ENCODE peak calls at places on chromosomes 1 and 21, in seven cellular contexts. W is stomach, P is Peyer's patch, M is sigmoid colon, L is endothelial cell of umbilical vein, H is breast epithelium, T is HCT116. A is an unnamed sample.

GRCh38 chr1:29527314-29528004 is 291.1 kb downstream of the PTPRU start:
- DNase-seq in W (peak; percentile 17), P (peak; percentile 30), M (peak; percentile 58), L (no peak), H (no peak), T (no peak), A (no peak)

GRCh38 chr1:11700655-11701467 is 9.4 kb downstream of the DRAXIN start:
- DNase-seq in W (no peak), P (no peak), M (no peak), L (no peak), H (no peak), T (no peak), A (no peak)

GRCh38 chr1:72670902-72671301 is 388.6 kb upstream of the NEGR1 start:
- DNase-seq in W (no peak), P (no peak), M (no peak), L (no peak), H (no peak), T (no peak), A (no peak)

GRCh38 chr1:59477867-59478266 is 181.0 kb downstream of the FGGY start:
- DNase-seq in W (no peak), P (no peak), M (no peak), L (no peak), H (no peak), T (no peak), A (no peak)

GRCh38 chr1:199422206-199422605 is 605.3 kb upstream of the NR5A2 start:
- DNase-seq in W (peak; percentile 28), P (no peak), M (no peak), L (peak; percentile 53), H (no peak), T (peak; percentile 40), A (no peak)

GRCh38 chr1:36463404-36463772 is 796 bp downstream of the MRPS15 start:
- DNase-seq in W (no peak), P (no peak), M (no peak), L (no peak), H (no peak), T (no peak), A (no peak)

GRCh38 chr1:157040802-157041201 is 4.7 kb downstream of the ARHGEF11 start:
- DNase-seq in W (no peak), P (no peak), M (no peak), L (peak; percentile 14), H (no peak), T (no peak), A (no peak)

GRCh38 chr21:36642777-36643176 is 56.1 kb upstream of the SIM2 start:
- DNase-seq in W (peak; percentile 21), P (no peak), M (no peak), L (no peak), H (no peak), T (no peak), A (no peak)

GRCh38 chr1:155127105-155127671 is 488 bp upstream of the EFNA1 start:
- DNase-seq in W (peak; percentile 82), P (peak; percentile 90), M (peak; percentile 77), L (peak; percentile 93), H (peak; percentile 83), T (no peak), A (peak; percentile 92)

GRCh38 chr1:244439391-244440032 is 12.2 kb downstream of the ADSS2 start:
- DNase-seq in W (no peak), P (peak; percentile 55), M (no peak), L (no peak), H (no peak), T (no peak), A (no peak)

GRCh38 chr21:14773777-14774345 is 227.7 kb upstream of the SAMSN1 start:
- DNase-seq in W (peak; percentile 66), P (no peak), M (peak; percentile 65), L (peak; percentile 53), H (no peak), T (peak; percentile 29), A (no peak)

GRCh38 chr1:171422489-171422888 is 62.8 kb upstream of the PRRC2C start:
- DNase-seq in W (no peak), P (no peak), M (no peak), L (peak; percentile 21), H (no peak), T (no peak), A (no peak)

GRCh38 chr1:167752219-167752985 is 30.6 kb downstream of the MPZL1 start:
- DNase-seq in W (no peak), P (no peak), M (no peak), L (no peak), H (no peak), T (no peak), A (no peak)

GRCh38 chr21:46183910-46184624 is at the start of gene SPATC1L:
- DNase-seq in W (peak; percentile 39), P (peak; percentile 45), M (peak; percentile 89), L (peak; percentile 86), H (peak; percentile 76), T (no peak), A (peak; percentile 90)

GRCh38 chr1:171793656-171794055 is 12.2 kb downstream of the METTL13 start:
- DNase-seq in W (no peak), P (no peak), M (no peak), L (no peak), H (no peak), T (no peak), A (no peak)

GRCh38 chr1:103108525-103109150 is 316 bp upstream of the COL11A1 start:
- DNase-seq in W (no peak), P (no peak), M (peak; percentile 61), L (no peak), H (no peak), T (no peak), A (no peak)

GRCh38 chr1:47931395-47931794 is 65.8 kb downstream of the TRABD2B start:
- DNase-seq in W (peak; percentile 60), P (peak; percentile 66), M (no peak), L (peak; percentile 39), H (no peak), T (peak; percentile 19), A (no peak)

GRCh38 chr1:58441699-58442098 is 104.8 kb downstream of the OMA1 start:
- DNase-seq in W (no peak), P (no peak), M (no peak), L (no peak), H (no peak), T (no peak), A (no peak)

GRCh38 chr1:179107706-179108629 is 26.1 kb downstream of the TOR3A start:
- DNase-seq in W (no peak), P (no peak), M (no peak), L (no peak), H (no peak), T (no peak), A (no peak)

GRCh38 chr1:93331412-93331811 is 14.3 kb upstream of the DR1 start:
- DNase-seq in W (no peak), P (no peak), M (no peak), L (no peak), H (no peak), T (no peak), A (no peak)

GRCh38 chr1:62144238-62144831 is 50.3 kb upstream of the L1TD1 start:
- DNase-seq in W (no peak), P (no peak), M (no peak), L (peak; percentile 59), H (no peak), T (peak; percentile 31), A (peak; percentile 32)

GRCh38 chr1:43292151-43292550 is 6.8 kb upstream of the C1orf210 start:
- DNase-seq in W (no peak), P (no peak), M (no peak), L (no peak), H (no peak), T (no peak), A (no peak)

GRCh38 chr1:43293896-43294760 is 6.7 kb upstream of the TIE1 start:
- DNase-seq in W (no peak), P (peak; percentile 63), M (no peak), L (peak; percentile 82), H (peak; percentile 45), T (no peak), A (peak; percentile 38)

GRCh38 chr1:43294761-43295160 is 6.0 kb upstream of the TIE1 start:
- DNase-seq in W (no peak), P (no peak), M (no peak), L (no peak), H (no peak), T (no peak), A (no peak)

GRCh38 chr1:43292679-43293078 is 7.3 kb upstream of the C1orf210 start:
- DNase-seq in W (no peak), P (no peak), M (no peak), L (no peak), H (no peak), T (no peak), A (no peak)

GRCh38 chr1:43293171-43293570 is 7.6 kb upstream of the TIE1 start:
- DNase-seq in W (no peak), P (no peak), M (no peak), L (no peak), H (no peak), T (no peak), A (no peak)
- TF ChIP-seq POLR2A in W (no peak), P (no peak), M (no peak), L (no peak), H (no peak), T (no peak), A (no peak)

GRCh38 chr1:64469977-64470669 is at the start of gene CACHD1:
- DNase-seq in W (peak; percentile 83), P (peak; percentile 79), M (peak; percentile 88), L (peak; percentile 88), H (peak; percentile 70), T (peak; percentile 52), A (peak; percentile 79)

GRCh38 chr1:64471218-64471719 is 1.3 kb downstream of the CACHD1 start:
- DNase-seq in W (peak; percentile 43), P (peak; percentile 58), M (peak; percentile 66), L (peak; percentile 30), H (no peak), T (no peak), A (peak; percentile 35)

GRCh38 chr1:64469614-64469976 is 334 bp upstream of the CACHD1 start:
- DNase-seq in W (peak; percentile 28), P (no peak), M (peak; percentile 71), L (no peak), H (no peak), T (no peak), A (peak; percentile 87)

GRCh38 chr1:64470670-64471217 is 815 bp downstream of the CACHD1 start:
- DNase-seq in W (peak; percentile 32), P (peak; percentile 54), M (peak; percentile 71), L (peak; percentile 46), H (no peak), T (no peak), A (no peak)

GRCh38 chr1:64469121-64469520 is 808 bp upstream of the CACHD1 start:
- DNase-seq in W (peak; percentile 63), P (no peak), M (no peak), L (no peak), H (no peak), T (no peak), A (no peak)
- H3K4me3 ChIP-seq in W (peak overlapping the region; percentile 84), P (no peak overlapping the region), M (peak overlapping the region; percentile 80), L (no peak overlapping the region), H (peak overlapping the region; percentile 81), T (no peak overlapping the region), A (no peak overlapping the region)

GRCh38 chr1:3597599-3597964 is 13.7 kb downstream of the MEGF6 start:
- DNase-seq in W (no peak), P (no peak), M (no peak), L (no peak), H (no peak), T (no peak), A (no peak)
- TF ChIP-seq POLR2A in W (no peak), P (no peak), M (no peak), L (no peak), H (no peak), T (no peak), A (no peak)

DNA sequence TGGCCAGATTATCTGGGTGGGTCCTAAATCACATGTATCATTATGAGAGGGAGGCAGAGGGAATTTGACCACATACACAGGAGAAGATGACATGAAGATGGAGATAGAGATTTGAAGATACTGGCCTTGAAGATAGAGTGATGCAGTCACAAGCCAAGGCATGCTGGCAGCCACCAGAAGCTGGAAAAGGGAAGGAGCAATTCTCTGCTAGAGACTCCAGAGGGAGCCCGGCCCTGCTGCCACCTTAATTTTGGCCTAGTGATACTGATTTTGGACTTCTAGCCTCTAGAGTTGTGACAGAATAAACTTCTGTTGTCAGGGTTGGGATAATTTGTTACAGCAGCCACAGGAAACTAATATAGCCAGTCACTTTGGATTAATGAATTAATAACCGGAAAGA is 2.2 kb upstream of the PRDM2 start:
- DNase-seq in W (no peak), P (no peak), M (no peak), L (no peak), H (no peak), T (no peak), A (no peak)
- H3K4me3 ChIP-seq in W (no peak overlapping the region), P (no peak overlapping the region), M (no peak overlapping the region), L (no peak overlapping the region), H (no peak overlapping the region), T (no peak overlapping the region), A (no peak overlapping the region)

A was measured in lower leg skin.